ENCODE peak calls at places on chromosomes 6 and 20, in five cellular contexts. C, J, A, D and U are unnamed samples. For H3K4me1, the result is how much of the 10 kb centered on the place peaks cover.

GRCh38 chr20:36717657-36718056 is 28.2 kb downstream of the NDRG3 start:
- DNase-seq in D (no peak), A (peak), J (peak), C (no peak), U (no peak)

GRCh38 chr20:2914160-2914559 is 40.9 kb downstream of the PTPRA start:
- DNase-seq in C (no peak), J (peak), D (no peak), A (no peak), U (no peak)

GRCh38 chr6:79158856-79159516 is 75.5 kb downstream of the HMGN3 start:
- DNase-seq in C (no peak), D (no peak), J (no peak), A (peak), U (no peak)

GRCh38 chr6:5325173-5325572 is 63.9 kb downstream of the FARS2 start:
- DNase-seq in D (no peak), A (no peak), J (no peak), C (no peak), U (no peak)

GRCh38 chr6:53734473-53735299 is 60.1 kb upstream of the LRRC1 start:
- DNase-seq in C (no peak), J (peak), A (peak), D (peak), U (no peak)

GRCh38 chr6:136420853-136421252 is 129.4 kb downstream of the MAP7 start:
- DNase-seq in C (no peak), D (no peak), J (no peak), A (no peak), U (no peak)

GRCh38 chr6:142716097-142716496 is 228.9 kb downstream of the HIVEP2 start:
- DNase-seq in D (no peak), J (no peak), A (no peak), C (no peak), U (no peak)

GRCh38 chr20:47349365-47350180 is 6.9 kb downstream of the ZMYND8 start:
- DNase-seq in C (no peak), D (no peak), A (peak), J (no peak), U (no peak)

GRCh38 chr6:128112494-128112893 is 211.6 kb upstream of the THEMIS start:
- DNase-seq in J (no peak), D (no peak), C (no peak), A (no peak), U (no peak)

DNA sequence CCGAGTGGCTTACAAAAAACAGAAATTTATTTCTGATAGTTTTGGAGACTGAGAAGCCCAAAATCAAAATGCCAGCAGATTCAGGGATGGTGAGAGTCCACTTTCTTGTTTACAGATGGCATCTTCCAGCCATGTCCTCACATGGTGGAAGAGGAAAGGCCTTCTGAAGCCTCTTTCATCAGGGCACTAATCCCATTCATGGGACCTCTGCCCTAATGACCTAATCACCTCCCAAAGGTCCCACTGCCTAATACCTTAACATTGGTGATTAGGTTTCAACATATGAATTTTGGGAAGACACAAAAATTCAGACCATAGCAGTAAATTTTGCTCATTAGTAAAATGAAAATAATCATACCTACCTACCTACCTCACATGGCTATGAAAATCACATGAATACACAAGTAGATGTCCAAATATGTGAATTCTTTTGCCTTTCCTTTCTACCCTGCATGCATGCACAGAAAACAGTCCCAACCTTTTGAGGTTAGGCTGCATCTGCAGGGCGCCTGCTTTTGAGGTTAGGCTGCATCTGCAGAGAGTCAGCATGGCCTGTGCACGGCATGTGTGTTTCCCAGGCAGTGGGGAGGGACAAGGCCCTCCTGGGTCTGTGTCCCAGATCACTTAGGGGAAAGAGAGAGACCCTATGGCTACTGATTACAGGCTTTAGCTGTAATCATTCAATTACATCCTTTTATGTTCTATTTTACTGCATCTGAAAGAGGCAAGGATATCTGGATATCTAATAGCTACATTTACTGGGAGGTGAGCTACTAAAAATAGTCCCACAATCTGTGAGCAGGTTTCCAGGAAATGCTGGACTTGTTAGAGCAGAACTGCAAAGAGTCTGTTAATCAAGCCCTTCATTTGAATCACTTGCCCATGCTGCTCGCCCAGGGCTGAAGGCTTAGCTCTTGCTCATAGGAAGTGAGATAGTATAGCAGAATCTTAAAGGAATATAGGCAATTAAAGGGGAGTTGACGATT is 497.7 kb upstream of the MARCKS start:
- DNase-seq in J (peak), A (peak), D (peak), C (no peak), U (no peak)
- H3K4me1 ChIP-seq in J (under half), A (half or more), D (under half), C (under half), U (under half)

GRCh38 chr6:82775361-82775760 is 290.3 kb downstream of the UBE3D start:
- DNase-seq in A (peak), C (no peak), D (no peak), J (no peak), U (no peak)
- H3K27ac ChIP-seq in A (no peak), C (no peak), D (no peak), J (no peak), U (no peak)

GRCh38 chr6:27119329-27119728 is 128.2 kb upstream of the PRSS16 start:
- DNase-seq in D (no peak), A (no peak), C (no peak), J (no peak), U (no peak)
- H3K4me1 ChIP-seq in D (under half), A (under half), C (under half), J (under half), U (under half)

GRCh38 chr6:165662041-165662491 is 975 bp downstream of the PDE10A start:
- DNase-seq in A (peak), C (no peak), J (peak), D (no peak), U (no peak)

GRCh38 chr6:165664553-165665383 is 1.7 kb upstream of the PDE10A start:
- DNase-seq in C (no peak), D (no peak), A (no peak), J (no peak), U (no peak)

GRCh38 chr6:165662671-165663282 is at the start of gene PDE10A:
- DNase-seq in C (no peak), J (peak), D (peak), A (peak), U (no peak)

GRCh38 chr6:165663736-165664552 is 903 bp upstream of the PDE10A start:
- DNase-seq in J (peak), D (peak), C (no peak), A (peak), U (no peak)

DNA sequence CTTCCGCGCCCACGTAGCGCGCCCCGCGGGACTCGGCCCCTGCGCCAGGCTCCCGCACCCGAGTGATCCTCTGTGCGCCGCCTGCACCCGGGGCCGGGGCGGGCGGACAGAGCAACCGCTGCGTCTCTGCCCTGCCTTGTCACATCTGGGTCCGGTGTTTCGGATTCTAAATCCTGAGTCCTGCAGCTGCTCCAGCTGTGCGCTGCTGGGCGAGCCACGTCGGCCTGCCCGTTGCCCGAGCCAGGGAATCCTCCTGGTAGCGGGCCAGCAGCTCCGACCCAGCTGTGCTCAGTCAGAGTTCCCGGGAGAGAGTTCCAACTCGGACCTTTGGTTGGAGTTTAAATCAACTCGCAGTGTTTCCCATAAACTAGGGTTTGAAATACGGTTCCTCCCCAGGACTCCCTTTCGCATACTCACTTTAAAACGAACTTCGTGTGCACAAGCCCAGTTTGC is 268 bp upstream of the PDE10A start:
- DNase-seq in D (peak), C (no peak), A (peak), J (peak), U (no peak)
- H3K27ac ChIP-seq in D (no peak), C (peak), A (no peak), J (no peak), U (no peak)

GRCh38 chr6:21098744-21099143 is 494.8 kb upstream of the SOX4 start:
- DNase-seq in D (no peak), C (no peak), J (no peak), A (no peak), U (no peak)

GRCh38 chr6:21098134-21098533 is 495.4 kb upstream of the SOX4 start:
- DNase-seq in A (no peak), J (no peak), C (no peak), D (no peak), U (no peak)

GRCh38 chr6:21091411-21091810 is 502.1 kb upstream of the SOX4 start:
- DNase-seq in J (no peak), C (no peak), D (no peak), A (no peak), U (no peak)

GRCh38 chr6:21099338-21100314 is 493.9 kb upstream of the SOX4 start:
- DNase-seq in J (no peak), A (no peak), C (no peak), D (no peak), U (no peak)

GRCh38 chr6:21095462-21095861 is 498.1 kb upstream of the SOX4 start:
- DNase-seq in C (no peak), D (no peak), J (no peak), A (no peak), U (no peak)
- H3K4me1 ChIP-seq in C (under half), D (under half), J (under half), A (under half), U (under half)

GRCh38 chr20:1375515-1375914 is 17.3 kb downstream of the FKBP1A start:
- DNase-seq in C (no peak), D (no peak), A (peak), J (no peak), U (no peak)

GRCh38 chr20:1376007-1376406 is 16.8 kb downstream of the FKBP1A start:
- DNase-seq in J (no peak), C (no peak), D (no peak), A (no peak), U (no peak)

GRCh38 chr20:1373036-1373435 is 19.8 kb downstream of the FKBP1A start:
- DNase-seq in D (no peak), J (no peak), A (no peak), C (no peak), U (no peak)

GRCh38 chr20:1373614-1374013 is 19.2 kb downstream of the FKBP1A start:
- DNase-seq in A (no peak), D (no peak), J (no peak), C (no peak), U (no peak)

DNA sequence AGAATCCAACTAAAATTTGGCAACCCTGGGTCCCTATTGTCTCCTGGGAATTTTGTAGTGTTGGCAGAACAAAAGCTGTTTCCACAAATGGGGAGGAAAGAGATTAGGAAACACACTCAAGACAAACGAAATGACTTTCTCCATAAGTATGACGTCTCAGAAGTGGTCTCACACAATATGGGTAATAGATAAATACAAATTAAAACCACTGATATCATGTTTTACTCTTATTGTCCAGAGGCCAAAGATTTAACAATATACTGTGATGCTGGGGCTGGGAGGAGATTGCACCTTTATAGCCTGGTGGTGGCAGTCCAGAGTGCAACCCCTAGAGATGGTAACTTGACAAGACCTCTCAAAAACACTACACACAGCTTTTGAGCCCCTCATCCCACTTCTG is 18.6 kb downstream of the FKBP1A start:
- DNase-seq in J (no peak), C (no peak), A (no peak), D (no peak), U (no peak)
- H3K27ac ChIP-seq in J (no peak), C (peak), A (no peak), D (no peak), U (peak)